ENCODE peak calls at places on chromosomes 12 and 14, in six cellular contexts. One of them, this sample, is unnamed.
A peak's percentile ranks its signal among the peaks of the same experiment; 100 is the strongest.

GRCh38 chr14:54854181-54854580 is 48.4 kb downstream of the GCH1 start:
- DNase-seq in lower lobe of right lung: no peak
- DNase-seq in choroid plexus epithelial cell: no peak
- DNase-seq in Peyer's patch: no peak
- DNase-seq in tibial artery: no peak
- DNase-seq in fibroblast of mammary gland: no peak
- DNase-seq in this sample: no peak

GRCh38 chr12:131044760-131045381 is 91.2 kb downstream of the ADGRD1 start:
- DNase-seq in Peyer's patch: no peak
- DNase-seq in choroid plexus epithelial cell: no peak
- DNase-seq in lower lobe of right lung: peak; percentile 33
- DNase-seq in tibial artery: no peak
- DNase-seq in fibroblast of mammary gland: no peak
- DNase-seq in this sample: no peak

GRCh38 chr12:77681726-77682125 is 149.0 kb upstream of the NAV3 start:
- DNase-seq in Peyer's patch: no peak
- DNase-seq in lower lobe of right lung: no peak
- DNase-seq in choroid plexus epithelial cell: no peak
- DNase-seq in tibial artery: no peak
- DNase-seq in fibroblast of mammary gland: no peak
- DNase-seq in this sample: no peak

GRCh38 chr12:87140257-87140656 is 884.1 kb upstream of the MGAT4C start:
- DNase-seq in fibroblast of mammary gland: peak; percentile 69
- DNase-seq in lower lobe of right lung: no peak
- DNase-seq in Peyer's patch: no peak
- DNase-seq in choroid plexus epithelial cell: peak; percentile 87
- DNase-seq in tibial artery: no peak
- DNase-seq in this sample: peak; percentile 24

GRCh38 chr12:113990548-113991223 is 24.6 kb upstream of the RBM19 start:
- DNase-seq in choroid plexus epithelial cell: no peak
- DNase-seq in tibial artery: no peak
- DNase-seq in lower lobe of right lung: no peak
- DNase-seq in fibroblast of mammary gland: peak; percentile 33
- DNase-seq in Peyer's patch: no peak
- DNase-seq in this sample: no peak

GRCh38 chr12:124493809-124494750 is 73.3 kb downstream of the NCOR2 start:
- DNase-seq in lower lobe of right lung: no peak
- DNase-seq in tibial artery: no peak
- DNase-seq in Peyer's patch: peak; percentile 81
- DNase-seq in fibroblast of mammary gland: no peak
- DNase-seq in choroid plexus epithelial cell: peak; percentile 38
- DNase-seq in this sample: no peak

GRCh38 chr12:3304436-3305135 is 186.4 kb upstream of the PRMT8 start:
- DNase-seq in tibial artery: no peak
- DNase-seq in lower lobe of right lung: no peak
- DNase-seq in choroid plexus epithelial cell: peak; percentile 70
- DNase-seq in Peyer's patch: no peak
- DNase-seq in fibroblast of mammary gland: peak; percentile 89
- DNase-seq in this sample: peak; percentile 89

GRCh38 chr12:67069451-67070306 is 199.5 kb upstream of the CAND1 start:
- DNase-seq in tibial artery: no peak
- DNase-seq in choroid plexus epithelial cell: no peak
- DNase-seq in lower lobe of right lung: peak; percentile 62
- DNase-seq in fibroblast of mammary gland: no peak
- DNase-seq in Peyer's patch: no peak
- DNase-seq in this sample: peak; percentile 18

GRCh38 chr14:68173227-68173972 is 353.8 kb downstream of the RAD51B start:
- DNase-seq in Peyer's patch: no peak
- DNase-seq in tibial artery: no peak
- DNase-seq in fibroblast of mammary gland: peak; percentile 36
- DNase-seq in lower lobe of right lung: no peak
- DNase-seq in choroid plexus epithelial cell: peak; percentile 37
- DNase-seq in this sample: peak; percentile 35

GRCh38 chr12:100031821-100032220 is 47.1 kb upstream of the ANKS1B start:
- DNase-seq in tibial artery: no peak
- DNase-seq in lower lobe of right lung: no peak
- DNase-seq in fibroblast of mammary gland: peak; percentile 79
- DNase-seq in choroid plexus epithelial cell: no peak
- DNase-seq in Peyer's patch: no peak
- DNase-seq in this sample: no peak

GRCh38 chr12:11630046-11630706 is 19.3 kb upstream of the ETV6 start:
- DNase-seq in fibroblast of mammary gland: no peak
- DNase-seq in Peyer's patch: no peak
- DNase-seq in choroid plexus epithelial cell: no peak
- DNase-seq in lower lobe of right lung: peak; percentile 48
- DNase-seq in tibial artery: no peak
- DNase-seq in this sample: no peak

GRCh38 chr12:28568083-28568482 is 377.8 kb downstream of the CCDC91 start:
- DNase-seq in fibroblast of mammary gland: peak; percentile 99
- DNase-seq in tibial artery: peak; percentile 38
- DNase-seq in lower lobe of right lung: no peak
- DNase-seq in Peyer's patch: no peak
- DNase-seq in choroid plexus epithelial cell: peak; percentile 93
- DNase-seq in this sample: peak; percentile 83

GRCh38 chr14:50417853-50418252 is 21.2 kb upstream of the CDKL1 start:
- DNase-seq in fibroblast of mammary gland: peak; percentile 57
- DNase-seq in tibial artery: no peak
- DNase-seq in lower lobe of right lung: no peak
- DNase-seq in Peyer's patch: no peak
- DNase-seq in choroid plexus epithelial cell: peak; percentile 68
- DNase-seq in this sample: peak; percentile 31

GRCh38 chr14:91374897-91375747 is 42.5 kb downstream of the CCDC88C start:
- DNase-seq in lower lobe of right lung: no peak
- DNase-seq in tibial artery: no peak
- DNase-seq in Peyer's patch: no peak
- DNase-seq in fibroblast of mammary gland: no peak
- DNase-seq in choroid plexus epithelial cell: no peak
- DNase-seq in this sample: no peak

GRCh38 chr12:50058743-50059312 is 1.4 kb downstream of the ASIC1 start:
- DNase-seq in lower lobe of right lung: peak; percentile 29
- DNase-seq in fibroblast of mammary gland: no peak
- DNase-seq in Peyer's patch: no peak
- DNase-seq in choroid plexus epithelial cell: no peak
- DNase-seq in tibial artery: no peak
- DNase-seq in this sample: no peak

GRCh38 chr12:116539905-116540482 is 19.2 kb upstream of the MAP1LC3B2 start:
- DNase-seq in Peyer's patch: no peak
- DNase-seq in lower lobe of right lung: peak; percentile 54
- DNase-seq in fibroblast of mammary gland: peak; percentile 81
- DNase-seq in choroid plexus epithelial cell: peak; percentile 71
- DNase-seq in tibial artery: no peak
- DNase-seq in this sample: peak; percentile 74

GRCh38 chr12:116544656-116545055 is 14.5 kb upstream of the MAP1LC3B2 start:
- DNase-seq in Peyer's patch: no peak
- DNase-seq in choroid plexus epithelial cell: no peak
- DNase-seq in fibroblast of mammary gland: peak; percentile 34
- DNase-seq in tibial artery: peak; percentile 63
- DNase-seq in lower lobe of right lung: no peak
- DNase-seq in this sample: no peak

GRCh38 chr12:116541547-116542344 is 17.4 kb upstream of the MAP1LC3B2 start:
- DNase-seq in choroid plexus epithelial cell: no peak
- DNase-seq in Peyer's patch: no peak
- DNase-seq in lower lobe of right lung: no peak
- DNase-seq in fibroblast of mammary gland: no peak
- DNase-seq in tibial artery: no peak
- DNase-seq in this sample: no peak

GRCh38 chr12:116540617-116541152 is 18.5 kb upstream of the MAP1LC3B2 start:
- DNase-seq in Peyer's patch: no peak
- DNase-seq in tibial artery: no peak
- DNase-seq in choroid plexus epithelial cell: no peak
- DNase-seq in fibroblast of mammary gland: peak; percentile 31
- DNase-seq in lower lobe of right lung: no peak
- DNase-seq in this sample: no peak

DNA sequence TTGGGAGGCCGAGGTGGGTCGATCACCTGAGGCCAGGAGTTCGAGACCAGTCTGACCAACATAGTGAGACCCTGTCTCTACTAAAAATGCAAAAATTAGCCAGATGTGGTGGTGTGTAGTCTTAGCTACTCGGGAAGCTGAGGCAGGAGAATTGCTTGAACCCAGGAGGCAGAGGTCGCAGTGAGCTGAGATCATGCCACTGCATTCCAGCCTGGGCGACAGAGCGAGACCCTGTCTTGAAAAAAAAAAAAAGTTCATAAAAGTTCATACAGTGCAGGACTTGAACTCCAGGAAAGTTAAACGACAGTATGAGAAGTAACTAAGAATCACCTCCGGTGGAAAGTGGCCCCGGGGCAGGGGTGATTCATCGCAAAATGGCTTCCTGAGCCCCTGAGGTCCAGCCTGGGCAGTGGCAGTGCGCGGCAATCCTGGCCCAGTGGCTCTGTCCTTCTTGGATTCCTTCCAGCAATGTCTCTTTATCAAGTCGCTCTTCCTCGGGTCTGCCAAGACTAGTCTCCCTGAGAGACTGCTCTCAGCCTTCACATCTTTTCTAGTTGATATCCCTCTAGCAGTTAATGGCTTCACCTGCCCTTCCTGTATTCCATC is 16.7 kb upstream of the MAP1LC3B2 start:
- DNase-seq in tibial artery: no peak
- DNase-seq in lower lobe of right lung: no peak
- DNase-seq in fibroblast of mammary gland: no peak
- DNase-seq in Peyer's patch: no peak
- DNase-seq in choroid plexus epithelial cell: no peak
- DNase-seq in this sample: no peak
- H3K4me3 ChIP-seq in tibial artery: no peak overlapping the region
- H3K4me3 ChIP-seq in lower lobe of right lung: no peak overlapping the region
- H3K4me3 ChIP-seq in fibroblast of mammary gland: no peak overlapping the region
- H3K4me3 ChIP-seq in Peyer's patch: no peak overlapping the region
- H3K4me3 ChIP-seq in choroid plexus epithelial cell: no peak overlapping the region
- H3K4me3 ChIP-seq in this sample: no peak overlapping the region

GRCh38 chr14:36522347-36522971 is 2.4 kb upstream of the NKX2-1 start:
- DNase-seq in tibial artery: no peak
- DNase-seq in lower lobe of right lung: no peak
- DNase-seq in fibroblast of mammary gland: no peak
- DNase-seq in Peyer's patch: no peak
- DNase-seq in choroid plexus epithelial cell: no peak
- DNase-seq in this sample: no peak

GRCh38 chr14:36518586-36519430 is 1.2 kb downstream of the NKX2-1 start:
- DNase-seq in fibroblast of mammary gland: no peak
- DNase-seq in lower lobe of right lung: peak; percentile 54
- DNase-seq in tibial artery: no peak
- DNase-seq in choroid plexus epithelial cell: no peak
- DNase-seq in Peyer's patch: no peak
- DNase-seq in this sample: no peak

GRCh38 chr14:36521598-36522345 is 1.7 kb upstream of the NKX2-1 start:
- DNase-seq in Peyer's patch: no peak
- DNase-seq in tibial artery: no peak
- DNase-seq in fibroblast of mammary gland: no peak
- DNase-seq in lower lobe of right lung: peak; percentile 68
- DNase-seq in choroid plexus epithelial cell: no peak
- DNase-seq in this sample: no peak

GRCh38 chr14:36519431-36520321 is at the start of gene NKX2-1:
- DNase-seq in tibial artery: no peak
- DNase-seq in Peyer's patch: no peak
- DNase-seq in fibroblast of mammary gland: no peak
- DNase-seq in choroid plexus epithelial cell: no peak
- DNase-seq in lower lobe of right lung: peak; percentile 82
- DNase-seq in this sample: no peak

DNA sequence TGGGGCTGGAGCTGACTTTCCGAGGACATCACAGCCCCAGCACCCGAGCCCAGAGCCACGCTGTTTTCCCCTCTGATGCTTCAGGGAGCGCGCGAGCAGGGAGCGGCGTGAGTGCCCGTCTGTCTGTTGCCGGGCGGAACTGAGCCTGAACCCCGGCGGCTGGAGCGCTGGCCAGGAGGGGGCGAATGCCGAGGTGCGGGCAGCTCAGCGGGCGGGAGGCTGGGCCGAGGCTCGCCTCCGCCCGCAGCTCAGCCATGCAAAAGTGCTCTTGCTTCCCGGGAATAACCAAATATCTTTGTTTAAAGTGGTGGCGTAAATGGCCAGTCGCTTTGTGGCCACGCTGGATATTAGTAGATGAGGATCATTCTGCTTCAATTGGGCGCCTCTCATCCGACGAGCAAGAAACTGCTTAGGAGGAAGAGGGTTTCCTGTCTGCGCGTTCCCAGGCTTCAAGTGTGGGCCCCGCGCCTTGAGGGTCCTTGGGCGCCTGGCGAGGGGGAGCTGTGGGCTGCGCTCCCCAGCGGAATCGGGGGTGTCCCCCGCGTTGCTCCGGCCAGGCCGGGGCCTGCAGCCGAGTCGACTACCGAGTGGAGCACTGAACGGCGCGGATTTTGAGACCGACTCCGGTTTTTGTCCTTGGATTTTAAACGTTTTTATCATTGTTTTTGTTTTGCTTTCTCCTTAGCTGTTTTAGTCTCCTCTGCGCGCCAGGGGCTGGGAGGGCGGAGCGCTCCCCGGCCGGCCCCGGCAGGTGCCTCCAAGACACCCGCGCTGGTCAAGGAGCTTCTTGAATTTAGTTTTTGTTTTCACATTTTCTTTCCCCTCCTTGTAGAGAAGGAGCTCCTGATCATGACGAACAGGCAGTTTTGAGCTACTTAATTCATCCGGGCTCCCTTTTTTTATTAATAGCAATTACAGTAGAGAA is 831 bp upstream of the NKX2-1 start:
- DNase-seq in lower lobe of right lung: peak; percentile 79
- DNase-seq in Peyer's patch: no peak
- DNase-seq in tibial artery: no peak
- DNase-seq in choroid plexus epithelial cell: peak; percentile 14
- DNase-seq in fibroblast of mammary gland: peak; percentile 20
- DNase-seq in this sample: peak; percentile 14
- H3K4me3 ChIP-seq in lower lobe of right lung: peak overlapping the region; percentile 53
- H3K4me3 ChIP-seq in Peyer's patch: no peak overlapping the region
- H3K4me3 ChIP-seq in tibial artery: peak overlapping the region; percentile 22
- H3K4me3 ChIP-seq in choroid plexus epithelial cell: no peak overlapping the region
- H3K4me3 ChIP-seq in fibroblast of mammary gland: no peak overlapping the region
- H3K4me3 ChIP-seq in this sample: no peak overlapping the region

GRCh38 chr12:48786591-48787544 is 2.0 kb downstream of the ADCY6 start:
- DNase-seq in tibial artery: no peak
- DNase-seq in lower lobe of right lung: no peak
- DNase-seq in Peyer's patch: no peak
- DNase-seq in choroid plexus epithelial cell: no peak
- DNase-seq in fibroblast of mammary gland: peak; percentile 21
- DNase-seq in this sample: no peak
- H3K4me3 ChIP-seq in tibial artery: peak overlapping the region; percentile 81
- H3K4me3 ChIP-seq in lower lobe of right lung: peak overlapping the region; percentile 83
- H3K4me3 ChIP-seq in Peyer's patch: peak overlapping the region; percentile 91
- H3K4me3 ChIP-seq in choroid plexus epithelial cell: no peak overlapping the region
- H3K4me3 ChIP-seq in fibroblast of mammary gland: peak overlapping the region; percentile 65
- H3K4me3 ChIP-seq in this sample: peak overlapping the region; percentile 83

GRCh38 chr14:61535032-61535431 is 160.3 kb upstream of the HIF1A start:
- DNase-seq in Peyer's patch: no peak
- DNase-seq in fibroblast of mammary gland: no peak
- DNase-seq in choroid plexus epithelial cell: peak; percentile 50
- DNase-seq in tibial artery: no peak
- DNase-seq in lower lobe of right lung: no peak
- DNase-seq in this sample: no peak

GRCh38 chr14:61535470-61535869 is 159.8 kb upstream of the HIF1A start:
- DNase-seq in Peyer's patch: no peak
- DNase-seq in choroid plexus epithelial cell: no peak
- DNase-seq in fibroblast of mammary gland: no peak
- DNase-seq in tibial artery: no peak
- DNase-seq in lower lobe of right lung: no peak
- DNase-seq in this sample: no peak

GRCh38 chr14:61538464-61539022 is 156.8 kb upstream of the HIF1A start:
- DNase-seq in Peyer's patch: no peak
- DNase-seq in tibial artery: no peak
- DNase-seq in fibroblast of mammary gland: no peak
- DNase-seq in choroid plexus epithelial cell: no peak
- DNase-seq in lower lobe of right lung: no peak
- DNase-seq in this sample: no peak

GRCh38 chr14:61537567-61538463 is 157.5 kb upstream of the HIF1A start:
- DNase-seq in tibial artery: no peak
- DNase-seq in Peyer's patch: no peak
- DNase-seq in fibroblast of mammary gland: peak; percentile 86
- DNase-seq in lower lobe of right lung: no peak
- DNase-seq in choroid plexus epithelial cell: peak; percentile 85
- DNase-seq in this sample: peak; percentile 87

GRCh38 chr14:61536661-61537566 is 158.4 kb upstream of the HIF1A start:
- DNase-seq in lower lobe of right lung: no peak
- DNase-seq in Peyer's patch: no peak
- DNase-seq in fibroblast of mammary gland: no peak
- DNase-seq in tibial artery: no peak
- DNase-seq in choroid plexus epithelial cell: no peak
- DNase-seq in this sample: no peak
- H3K4me3 ChIP-seq in lower lobe of right lung: no peak overlapping the region
- H3K4me3 ChIP-seq in Peyer's patch: no peak overlapping the region
- H3K4me3 ChIP-seq in fibroblast of mammary gland: no peak overlapping the region
- H3K4me3 ChIP-seq in tibial artery: no peak overlapping the region
- H3K4me3 ChIP-seq in choroid plexus epithelial cell: no peak overlapping the region
- H3K4me3 ChIP-seq in this sample: no peak overlapping the region